ENCODE peak calls at places on chromosome 21, in six cellular contexts. R is IMR-90, H is neuronal stem cell, T is H1, B is trophoblast cell, J is mesenchymal stem cell. I is an unnamed sample.

GRCh38 chr21:36535618-36536241 is 55.8 kb upstream of the CLDN14 start:
- DNase-seq in R (no peak), H (no peak), T (no peak), B (no peak), J (no peak), I (no peak)

GRCh38 chr21:27036736-27037301 is 69.9 kb upstream of the ADAMTS5 start:
- DNase-seq in R (peak), H (no peak), T (no peak), B (no peak), J (no peak), I (no peak)

GRCh38 chr21:38097789-38098188 is 159.0 kb upstream of the KCNJ15 start:
- DNase-seq in R (no peak), H (no peak), T (no peak), B (no peak), J (no peak), I (no peak)

GRCh38 chr21:41163086-41163485 is 4.9 kb upstream of the BACE2 start:
- DNase-seq in R (no peak), H (no peak), T (no peak), B (no peak), J (no peak), I (no peak)

GRCh38 chr21:32881458-32881857 is 109.9 kb upstream of the PAXBP1 start:
- DNase-seq in R (no peak), H (no peak), T (no peak), B (no peak), J (no peak), I (no peak)

GRCh38 chr21:38311765-38312164 is 55.0 kb downstream of the KCNJ15 start:
- DNase-seq in R (no peak), H (no peak), T (no peak), B (no peak), J (no peak), I (no peak)

GRCh38 chr21:28624626-28625025 is 368.1 kb downstream of the LTN1 start:
- DNase-seq in R (no peak), H (no peak), T (no peak), B (no peak), J (no peak), I (no peak)

GRCh38 chr21:26236281-26236680 is 65.7 kb upstream of the APP start:
- DNase-seq in R (no peak), H (no peak), T (no peak), B (no peak), J (no peak), I (no peak)

GRCh38 chr21:41901099-41901498 is 22.0 kb upstream of the PRDM15 start:
- DNase-seq in R (no peak), H (no peak), T (no peak), B (peak), J (no peak), I (no peak)

GRCh38 chr21:18603246-18603645 is 199.7 kb upstream of the TMPRSS15 start:
- DNase-seq in R (no peak), H (no peak), T (no peak), B (no peak), J (no peak), I (no peak)

GRCh38 chr21:24895885-24896734 is 711.2 kb downstream of the MRPL39 start:
- DNase-seq in R (peak), H (peak), T (no peak), B (no peak), J (no peak), I (no peak)

GRCh38 chr21:31597683-31598082 is 61.8 kb upstream of the SOD1 start:
- DNase-seq in R (no peak), H (no peak), T (no peak), B (peak), J (no peak), I (peak)

GRCh38 chr21:45042664-45043161 is 31.7 kb upstream of the ADARB1 start:
- DNase-seq in R (no peak), H (no peak), T (no peak), B (no peak), J (no peak), I (peak)

GRCh38 chr21:45040739-45041138 is 33.6 kb upstream of the ADARB1 start:
- DNase-seq in R (no peak), H (no peak), T (no peak), B (no peak), J (no peak), I (no peak)

GRCh38 chr21:45043541-45044020 is 30.8 kb upstream of the ADARB1 start:
- DNase-seq in R (no peak), H (no peak), T (no peak), B (no peak), J (no peak), I (no peak)

GRCh38 chr21:45041351-45041805 is 33.0 kb upstream of the ADARB1 start:
- DNase-seq in R (peak), H (no peak), T (no peak), B (peak), J (peak), I (no peak)

DNA sequence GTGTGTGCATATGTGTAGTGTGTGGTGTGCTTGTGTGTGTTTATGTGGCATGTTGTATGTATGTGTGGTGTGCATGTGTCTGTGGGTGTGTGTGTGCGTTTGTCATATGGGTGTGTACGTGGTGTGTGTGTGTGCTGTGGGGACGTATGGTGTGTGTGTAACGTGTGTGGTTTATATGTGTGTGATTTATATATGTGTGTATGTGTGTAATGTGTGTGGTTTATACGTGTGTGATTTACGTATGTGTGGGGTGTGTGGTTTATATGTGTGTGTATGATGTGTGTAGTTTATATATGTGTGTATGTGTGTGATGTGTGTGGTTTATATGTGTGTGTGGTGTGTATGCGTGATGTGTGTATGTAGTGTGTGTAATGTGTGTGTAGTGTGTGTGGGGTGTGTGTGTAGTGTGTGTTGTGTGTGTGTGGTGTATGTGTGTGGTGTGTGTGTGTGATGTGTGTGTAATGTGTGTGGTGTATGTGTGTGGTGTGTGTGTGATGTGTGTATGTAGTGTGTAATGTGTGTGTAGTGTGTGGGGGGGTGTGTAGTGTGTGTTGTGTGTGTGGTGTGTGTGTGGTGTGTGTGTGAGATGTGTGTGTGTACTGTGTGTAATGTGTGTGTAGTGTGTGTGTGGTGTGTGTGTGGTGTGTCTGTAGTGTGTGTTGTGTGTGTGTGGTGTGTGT is 32.3 kb upstream of the ADARB1 start:
- DNase-seq in R (no peak), H (no peak), T (no peak), B (no peak), J (no peak), I (no peak)
- H3K9ac ChIP-seq in R (peak), H (no peak), T (no peak), B (no peak), J (peak), I (no peak)

DNA sequence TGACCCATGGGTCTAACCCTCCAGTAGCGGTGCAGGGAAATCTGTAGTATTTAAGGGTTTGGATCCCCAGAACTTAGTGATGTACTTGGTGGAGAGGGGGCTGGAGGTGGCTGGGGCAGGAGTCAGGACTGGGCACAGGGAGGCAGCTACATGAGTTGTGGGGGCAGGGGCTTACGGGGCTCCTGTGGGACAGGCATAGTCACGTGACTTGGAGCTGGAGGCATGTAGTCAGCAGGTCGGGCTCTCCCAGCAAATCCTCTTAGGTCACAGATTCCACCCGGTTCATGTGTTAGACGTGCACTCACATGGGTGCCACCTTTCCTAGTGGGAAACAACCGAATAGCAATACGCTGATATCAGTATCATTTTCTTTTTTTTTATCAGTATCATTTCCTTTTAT is 112.1 kb downstream of the PCP4 start:
- DNase-seq in R (no peak), H (no peak), T (no peak), B (no peak), J (no peak), I (no peak)
- H3K14ac ChIP-seq in R (no peak), H (no peak), T (no peak), B (no peak), J (no peak), I (no peak)

GRCh38 chr21:44582055-44582454 is 1.7 kb upstream of the KRTAP10-5 start:
- DNase-seq in R (no peak), H (no peak), T (no peak), B (no peak), J (no peak), I (peak)

GRCh38 chr21:44585892-44586291 is 5.5 kb upstream of the KRTAP10-5 start:
- DNase-seq in R (no peak), H (no peak), T (no peak), B (no peak), J (no peak), I (no peak)

GRCh38 chr21:44583800-44584147 is 3.4 kb upstream of the KRTAP10-5 start:
- DNase-seq in R (no peak), H (no peak), T (no peak), B (no peak), J (no peak), I (no peak)

GRCh38 chr21:44581158-44581557 is 754 bp upstream of the KRTAP10-5 start:
- DNase-seq in R (no peak), H (no peak), T (no peak), B (no peak), J (no peak), I (no peak)

GRCh38 chr21:44582980-44583799 is 2.8 kb upstream of the KRTAP10-5 start:
- DNase-seq in R (no peak), H (peak), T (no peak), B (peak), J (no peak), I (no peak)
- H2AFZ ChIP-seq in R (no peak), H (peak), T (no peak), B (no peak), J (no peak), I (no peak)

DNA sequence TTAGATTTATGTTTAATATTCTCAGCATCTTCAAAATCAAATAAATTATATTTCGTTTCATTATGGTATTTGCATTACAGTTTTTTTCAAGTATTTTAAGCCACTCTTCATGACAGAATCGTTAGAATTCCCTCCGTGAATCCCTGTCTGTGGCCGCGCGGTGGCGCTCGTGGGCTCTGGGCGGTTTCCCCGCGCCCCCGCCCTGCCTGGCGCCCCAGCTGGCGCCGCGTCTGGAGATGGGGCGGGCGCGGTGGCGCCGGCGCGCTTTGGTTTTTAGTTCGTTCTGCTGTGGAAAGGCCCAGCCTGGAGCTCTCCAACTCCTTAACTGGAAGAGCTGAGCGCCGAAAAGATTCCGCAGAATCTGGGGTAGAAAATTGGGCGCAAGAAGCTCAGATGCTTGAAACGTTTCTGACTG is 25.7 kb downstream of the PRMT2 start:
- DNase-seq in R (peak), H (peak), T (peak), B (peak), J (peak), I (peak)
- H3K9ac ChIP-seq in R (peak), H (no peak), T (no peak), B (no peak), J (peak), I (no peak)

I was measured in H9.